ENCODE peak calls at places on chromosomes 7 and 10, in five cellular contexts. J is lung, W is astrocyte of the spinal cord, I is foreskin fibroblast, S is OCI-LY7. E is an unnamed sample.

GRCh38 chr7:41693150-41693997 is 9.5 kb downstream of the INHBA start:
- DNase-seq in J (no peak), I (peak; percentile 71), S (no peak), W (no peak), E (no peak)

GRCh38 chr7:116483271-116483942 is 16.1 kb upstream of the CAV2 start:
- DNase-seq in W (no peak), J (no peak), I (peak; percentile 31), S (no peak), E (no peak)

GRCh38 chr7:12210179-12211053 is 678 bp upstream of the TMEM106B start:
- DNase-seq in S (no peak), J (peak; percentile 54), I (no peak), W (no peak), E (no peak)

GRCh38 chr7:29921404-29922010 is 68.1 kb downstream of the SCRN1 start:
- DNase-seq in I (peak; percentile 76), W (peak; percentile 70), J (no peak), S (peak; percentile 68), E (peak; percentile 62)

GRCh38 chr7:4018917-4019316 is 663.2 kb upstream of the FOXK1 start:
- DNase-seq in I (no peak), S (no peak), W (no peak), J (no peak), E (no peak)

GRCh38 chr7:113404245-113404644 is 285.9 kb upstream of the SMIM30 start:
- DNase-seq in J (no peak), I (no peak), W (no peak), S (peak; percentile 7), E (no peak)

GRCh38 chr10:131667561-131667960 is 233.2 kb upstream of the PPP2R2D start:
- DNase-seq in J (no peak), W (no peak), S (no peak), I (no peak), E (no peak)

GRCh38 chr10:92181575-92181974 is 109.3 kb downstream of the CPEB3 start:
- DNase-seq in S (peak; percentile 55), J (no peak), I (peak; percentile 28), W (no peak), E (no peak)

GRCh38 chr7:19958309-19958896 is 185.0 kb upstream of the TMEM196 start:
- DNase-seq in I (peak; percentile 83), J (no peak), W (peak; percentile 82), S (no peak), E (peak; percentile 99)

GRCh38 chr10:110218627-110219026 is 11.2 kb downstream of the MXI1 start:
- DNase-seq in W (no peak), I (no peak), J (no peak), S (no peak), E (no peak)

GRCh38 chr7:129515381-129515780 is 13.1 kb downstream of the SMKR1 start:
- DNase-seq in W (no peak), J (no peak), I (no peak), S (no peak), E (no peak)

GRCh38 chr10:2341298-2341697 is 604.0 kb upstream of the ADARB2 start:
- DNase-seq in I (no peak), W (no peak), J (no peak), S (no peak), E (no peak)

GRCh38 chr10:96548589-96548988 is 34.9 kb upstream of the TLL2 start:
- DNase-seq in W (no peak), S (no peak), I (no peak), J (no peak), E (no peak)

GRCh38 chr7:44194069-44194468 is 4.8 kb upstream of the GCK start:
- DNase-seq in I (peak; percentile 61), J (no peak), S (no peak), W (no peak), E (no peak)

GRCh38 chr7:73740771-73741170 is 2.2 kb upstream of the ABHD11 start:
- DNase-seq in J (no peak), I (no peak), S (no peak), W (no peak), E (no peak)

GRCh38 chr7:142567676-142568075 is 181.6 kb upstream of the PRSS1 start:
- DNase-seq in W (no peak), S (no peak), I (no peak), J (no peak), E (no peak)

GRCh38 chr7:136923111-136923510 is 54.7 kb downstream of the CHRM2 start:
- DNase-seq in S (no peak), J (no peak), W (peak; percentile 69), I (peak; percentile 45), E (peak; percentile 88)

GRCh38 chr10:71600856-71601255 is 118.7 kb downstream of the C10orf105 start:
- DNase-seq in J (no peak), W (peak; percentile 91), S (no peak), I (peak; percentile 93), E (peak; percentile 91)

GRCh38 chr10:86078639-86079035 is 288.0 kb downstream of the GRID1 start:
- DNase-seq in I (no peak), W (no peak), J (no peak), S (no peak), E (no peak)

GRCh38 chr7:157780721-157781120 is 443.9 kb downstream of the DNAJB6 start:
- DNase-seq in J (no peak), I (no peak), S (no peak), W (no peak), E (no peak)

GRCh38 chr7:150974468-150975391 is 3.4 kb downstream of the KCNH2 start:
- DNase-seq in S (peak; percentile 92), W (no peak), J (peak; percentile 44), I (peak; percentile 39), E (no peak)

GRCh38 chr10:124721295-124722052 is 22.7 kb downstream of the FAM53B start:
- DNase-seq in J (no peak), S (no peak), I (no peak), W (no peak), E (no peak)

GRCh38 chr10:132359305-132360040 is 27.5 kb downstream of the LRRC27 start:
- DNase-seq in I (no peak), J (peak; percentile 73), W (no peak), S (no peak), E (no peak)

GRCh38 chr10:4372601-4373000 is 453.4 kb upstream of the AKR1E2 start:
- DNase-seq in I (peak; percentile 97), W (peak; percentile 100), S (no peak), J (no peak), E (peak; percentile 99)

GRCh38 chr10:111076191-111076681 is 593 bp upstream of the ADRA2A start:
- DNase-seq in W (peak; percentile 32), I (peak; percentile 77), S (peak; percentile 14), J (peak; percentile 42), E (peak; percentile 45)

GRCh38 chr7:105916603-105917002 is 40.2 kb upstream of the ATXN7L1 start:
- DNase-seq in J (no peak), I (peak; percentile 77), W (peak; percentile 39), S (no peak), E (peak; percentile 64)

GRCh38 chr7:30743371-30744074 is 8.4 kb upstream of the INMT start:
- DNase-seq in J (no peak), W (no peak), I (peak; percentile 82), S (no peak), E (peak; percentile 38)

GRCh38 chr10:113583561-113583960 is 30.7 kb downstream of the HABP2 start:
- DNase-seq in J (no peak), W (no peak), I (no peak), S (no peak), E (no peak)

GRCh38 chr7:4561775-4562174 is 120.3 kb upstream of the FOXK1 start:
- DNase-seq in W (no peak), I (no peak), J (no peak), S (no peak), E (no peak)

GRCh38 chr10:123560301-123561144 is 105.6 kb upstream of the GPR26 start:
- DNase-seq in J (no peak), S (no peak), W (no peak), I (no peak), E (no peak)

GRCh38 chr10:80206277-80206655 is 929 bp upstream of the ANXA11 start:
- DNase-seq in S (no peak), W (no peak), I (no peak), J (no peak), E (no peak)

GRCh38 chr10:47456794-47457527 is 27.0 kb downstream of the ANXA8 start:
- DNase-seq in J (no peak), W (no peak), I (no peak), S (no peak), E (no peak)

GRCh38 chr10:73095479-73096021 is 1.1 kb downstream of the P4HA1 start:
- DNase-seq in J (peak; percentile 64), I (peak; percentile 84), S (peak; percentile 52), W (peak; percentile 81), E (peak; percentile 83)

GRCh38 chr10:73625004-73625883 is 16.0 kb downstream of the MYOZ1 start:
- DNase-seq in I (peak; percentile 41), W (peak; percentile 39), S (peak; percentile 41), J (no peak), E (peak; percentile 16)

GRCh38 chr7:22576941-22577927 is 77.2 kb upstream of the STEAP1B start:
- DNase-seq in I (peak; percentile 95), J (peak; percentile 64), W (peak; percentile 94), S (no peak), E (peak; percentile 100)

GRCh38 chr10:128116851-128117615 is 9.2 kb downstream of the MKI67 start:
- DNase-seq in I (no peak), J (no peak), S (no peak), W (no peak), E (no peak)
- TF ChIP-seq CTCF in I (no peak), J (no peak), S (peak; percentile 73), W (peak; percentile 17), E (no peak)

DNA sequence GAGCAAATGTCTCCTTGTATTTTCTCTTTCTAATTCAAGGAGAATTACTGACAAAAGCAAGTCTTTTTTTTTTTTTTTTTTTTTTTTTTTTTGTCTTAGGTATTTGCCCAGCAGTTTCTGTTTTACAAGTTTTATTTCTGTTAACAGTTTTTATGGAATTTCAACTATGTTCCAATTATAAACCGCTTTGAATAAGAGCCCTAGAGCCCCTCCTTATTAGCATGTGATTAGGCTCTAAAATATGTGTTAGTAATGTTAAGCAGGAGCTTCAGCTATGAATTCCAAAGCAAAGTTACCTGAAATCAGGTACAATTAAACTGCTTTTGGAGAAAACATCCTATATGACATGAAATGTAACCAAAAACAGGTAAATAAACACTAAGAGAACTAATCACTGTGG is 997.0 kb upstream of the POT1 start:
- DNase-seq in W (no peak), J (no peak), I (no peak), S (no peak), E (no peak)
- H3K4me3 ChIP-seq in W (no peak overlapping the region), J (no peak overlapping the region), I (no peak overlapping the region), S (no peak overlapping the region), E (no peak overlapping the region)

GRCh38 chr10:119349937-119350513 is 142.7 kb downstream of the GRK5 start:
- DNase-seq in J (no peak), I (no peak), S (no peak), W (no peak), E (no peak)

GRCh38 chr10:119348106-119348505 is 140.7 kb downstream of the GRK5 start:
- DNase-seq in W (no peak), J (no peak), I (no peak), S (no peak), E (no peak)

GRCh38 chr10:119347181-119347974 is 140.0 kb downstream of the GRK5 start:
- DNase-seq in J (no peak), W (no peak), S (no peak), I (no peak), E (no peak)

GRCh38 chr10:119349341-119349740 is 142.0 kb downstream of the GRK5 start:
- DNase-seq in W (no peak), J (no peak), S (no peak), I (no peak), E (no peak)

GRCh38 chr10:119348516-119349240 is 141.3 kb downstream of the GRK5 start:
- DNase-seq in W (peak; percentile 88), J (no peak), S (no peak), I (peak; percentile 53), E (peak; percentile 42)
- TF ChIP-seq CTCF in W (peak; percentile 20), J (no peak), S (no peak), I (no peak), E (peak; percentile 4)

GRCh38 chr7:28410628-28411578 is 1.4 kb upstream of the CREB5 start:
- DNase-seq in J (no peak), I (peak; percentile 60), W (peak; percentile 67), S (no peak), E (no peak)
- H3K4me3 ChIP-seq in J (peak overlapping the region; percentile 2), I (peak overlapping the region; percentile 90), W (peak overlapping the region; percentile 52), S (no peak overlapping the region), E (peak overlapping the region; percentile 51)